ENCODE peak calls at places on chromosome 6, in ten cellular contexts. W is ACHN, H is NCI-H226, R is NCI-H345, J is D341Med, M is OCI-LY7, O is KG1, P is fibroblast of the conjunctiva, Q is GM19239, S is heart right ventricle. Y is an unnamed sample.

GRCh38 chr6:112253505-112253841 is 894 bp downstream of the LAMA4 start:
- DNase-seq in W (no peak), Q (no peak), S (peak), P (no peak), R (peak), O (no peak), J (no peak), H (no peak), M (no peak), Y (peak)

GRCh38 chr6:90849686-90850085 is 262.8 kb upstream of the MAP3K7 start:
- DNase-seq in Q (no peak), S (no peak), H (no peak), W (no peak), P (no peak), O (no peak), J (no peak), M (no peak), R (no peak), Y (no peak)

GRCh38 chr6:36956111-36956820 is 1.7 kb downstream of the PI16 start:
- DNase-seq in W (peak), P (no peak), O (no peak), S (no peak), H (peak), M (no peak), Q (no peak), J (no peak), R (no peak), Y (peak)

GRCh38 chr6:53192590-53193232 is 44.1 kb upstream of the GCM1 start:
- DNase-seq in H (peak), J (no peak), O (no peak), R (peak), S (no peak), M (no peak), P (no peak), W (no peak), Q (no peak), Y (no peak)

GRCh38 chr6:1402868-1403267 is 13.5 kb downstream of the FOXF2 start:
- DNase-seq in M (no peak), Q (no peak), J (no peak), W (no peak), R (no peak), O (no peak), S (no peak), H (no peak), P (no peak), Y (no peak)

GRCh38 chr6:42140051-42140450 is 2.4 kb downstream of the C6orf132 start:
- DNase-seq in O (peak), P (no peak), M (no peak), Q (no peak), R (no peak), W (peak), H (peak), S (no peak), J (no peak), Y (no peak)

GRCh38 chr6:169921853-169922779 is 170.7 kb downstream of the ERMARD start:
- DNase-seq in O (no peak), R (no peak), S (no peak), Q (no peak), M (no peak), J (no peak), W (no peak), P (no peak), H (no peak), Y (peak)

GRCh38 chr6:103405321-103405720 is 1454.4 kb downstream of the HACE1 start:
- DNase-seq in O (no peak), J (no peak), S (no peak), W (no peak), Q (no peak), P (no peak), M (no peak), R (no peak), H (no peak), Y (no peak)

GRCh38 chr6:157961829-157962228 is 19.8 kb upstream of the SYNJ2 start:
- DNase-seq in O (no peak), J (no peak), M (no peak), W (no peak), S (no peak), R (no peak), Q (no peak), H (no peak), P (no peak), Y (no peak)

Y was measured in activated CD8-positive, alpha-beta memory T cell treated with anti-CD3 and anti-CD28 coated beads, Interleukin-2, amount 50 U/mL, for 48 hours.